ENCODE peak calls at places on chromosomes 2 and 18, in eight cellular contexts. P is iPS DF 6.9; B is cardiac muscle cell; I is sigmoid colon; L is endothelial cell of umbilical vein; M is body of pancreas; S is psoas muscle; C is CD4-positive, alpha-beta memory T cell. Z is an unnamed sample.

GRCh38 chr2:233464531-233465240 is 101.9 kb downstream of the USP40 start:
- DNase-seq in P (no peak), B (no peak), I (peak; percentile 55), L (no peak), M (no peak), S (peak; percentile 48), C (no peak), Z (no peak)

GRCh38 chr2:42964444-42965081 is 172.2 kb upstream of the HAAO start:
- DNase-seq in P (no peak), B (peak; percentile 16), I (peak; percentile 84), L (no peak), M (peak; percentile 56), S (peak; percentile 94), C (no peak), Z (no peak)

GRCh38 chr2:1750270-1750934 is 6.1 kb upstream of the PXDN start:
- DNase-seq in P (no peak), B (no peak), I (no peak), L (no peak), M (no peak), S (no peak), C (no peak), Z (no peak)

GRCh38 chr2:118105497-118105896 is 17.2 kb downstream of the INSIG2 start:
- DNase-seq in P (no peak), B (no peak), I (no peak), L (no peak), M (no peak), S (no peak), C (no peak), Z (no peak)

GRCh38 chr18:75052475-75052874 is 156.5 kb downstream of the PTGR3 start:
- DNase-seq in P (no peak), B (peak; percentile 91), I (no peak), L (no peak), M (no peak), S (no peak), C (no peak), Z (no peak)

GRCh38 chr2:194491409-194492115 is 1165.5 kb upstream of the SLC39A10 start:
- DNase-seq in P (no peak), B (no peak), I (no peak), L (no peak), M (no peak), S (no peak), C (no peak), Z (no peak)

GRCh38 chr2:150598383-150598782 is 110.9 kb upstream of the RND3 start:
- DNase-seq in P (no peak), B (no peak), I (no peak), L (no peak), M (peak; percentile 14), S (no peak), C (no peak), Z (no peak)

GRCh38 chr18:832085-832681 is 20.1 kb upstream of the YES1 start:
- DNase-seq in P (no peak), B (peak; percentile 49), I (no peak), L (no peak), M (peak; percentile 28), S (no peak), C (no peak), Z (peak; percentile 20)

GRCh38 chr2:62663443-62663842 is 42.1 kb upstream of the EHBP1 start:
- DNase-seq in P (no peak), B (no peak), I (no peak), L (peak; percentile 14), M (no peak), S (no peak), C (no peak), Z (no peak)

GRCh38 chr2:62662548-62662947 is 43.0 kb upstream of the EHBP1 start:
- DNase-seq in P (no peak), B (no peak), I (no peak), L (peak; percentile 65), M (no peak), S (no peak), C (no peak), Z (no peak)

GRCh38 chr2:62665446-62665845 is 40.1 kb upstream of the EHBP1 start:
- DNase-seq in P (no peak), B (no peak), I (no peak), L (no peak), M (no peak), S (no peak), C (no peak), Z (no peak)

GRCh38 chr2:62662131-62662530 is 43.4 kb upstream of the EHBP1 start:
- DNase-seq in P (no peak), B (no peak), I (no peak), L (no peak), M (no peak), S (no peak), C (no peak), Z (no peak)

DNA sequence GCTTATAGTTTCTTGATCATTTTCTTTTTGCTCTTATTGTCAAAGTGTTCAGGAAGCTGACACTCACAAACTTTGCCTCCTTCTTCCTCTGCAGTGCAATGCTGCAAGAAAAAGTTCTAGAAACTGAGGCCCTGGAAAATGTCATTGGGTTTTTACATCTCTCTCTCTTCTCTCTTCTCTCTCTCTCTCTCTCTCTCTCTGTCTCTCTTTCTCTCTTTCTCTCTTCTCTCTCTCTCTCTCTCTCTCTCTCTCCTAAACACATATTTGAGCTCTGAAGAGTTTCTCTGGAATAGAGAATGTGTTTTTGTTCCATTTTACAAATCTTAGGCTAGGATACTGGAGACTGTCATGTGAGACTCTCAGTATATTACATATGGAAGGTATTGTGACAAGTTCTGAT is 41.6 kb upstream of the EHBP1 start:
- DNase-seq in P (no peak), B (no peak), I (no peak), L (no peak), M (no peak), S (no peak), C (no peak), Z (no peak)
- H3K27ac ChIP-seq in P (no peak overlapping the region), B (peak overlapping the region; percentile 71), I (peak overlapping the region; percentile 83), L (no peak overlapping the region), M (no peak overlapping the region), S (no peak overlapping the region), C (no peak overlapping the region), Z (no peak overlapping the region)

DNA sequence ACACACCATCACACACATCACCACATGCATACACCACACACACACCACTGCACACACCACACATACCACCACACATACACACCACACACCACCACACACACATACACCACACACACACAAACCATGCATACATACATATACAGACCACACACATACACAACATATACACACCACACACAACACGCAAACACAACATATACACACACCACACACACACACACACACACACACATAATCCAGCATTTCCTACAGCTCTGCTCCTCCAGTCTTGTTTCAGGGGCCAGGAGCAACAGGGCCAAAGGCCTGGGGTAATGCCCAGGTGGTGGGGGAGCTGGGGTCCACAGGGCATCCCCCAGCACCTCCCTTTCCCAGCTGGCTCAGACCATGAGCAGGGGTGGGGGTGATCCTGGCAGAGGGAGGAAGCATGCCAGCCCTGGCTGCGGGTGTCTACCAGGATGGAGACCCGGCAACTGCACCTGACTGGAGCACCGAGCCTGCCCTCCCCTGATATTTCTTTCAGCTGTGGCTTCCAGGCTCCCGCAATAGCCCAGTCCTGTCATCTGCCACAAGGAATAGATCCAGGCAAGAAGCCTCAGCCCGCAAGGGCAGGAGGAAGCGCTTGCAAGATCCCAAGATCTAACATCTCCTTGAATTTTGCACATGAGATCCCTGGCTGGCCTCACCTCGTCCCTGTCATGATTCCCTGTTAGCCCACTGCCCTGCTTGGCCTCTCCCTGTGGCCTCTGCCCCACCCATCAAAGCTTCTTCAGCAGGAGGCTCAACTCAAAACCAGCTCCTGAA is 196.9 kb downstream of the TNS1 start:
- DNase-seq in P (no peak), B (no peak), I (peak; percentile 25), L (no peak), M (peak; percentile 8), S (peak; percentile 72), C (no peak), Z (no peak)
- H3K27ac ChIP-seq in P (no peak overlapping the region), B (no peak overlapping the region), I (peak overlapping the region; percentile 75), L (no peak overlapping the region), M (no peak overlapping the region), S (no peak overlapping the region), C (no peak overlapping the region), Z (no peak overlapping the region)

GRCh38 chr2:164302786-164303185 is 318.5 kb downstream of the GRB14 start:
- DNase-seq in P (no peak), B (no peak), I (no peak), L (no peak), M (no peak), S (no peak), C (no peak), Z (no peak)
- H3K27ac ChIP-seq in P (no peak overlapping the region), B (no peak overlapping the region), I (no peak overlapping the region), L (no peak overlapping the region), M (no peak overlapping the region), S (no peak overlapping the region), C (no peak overlapping the region), Z (no peak overlapping the region)

DNA sequence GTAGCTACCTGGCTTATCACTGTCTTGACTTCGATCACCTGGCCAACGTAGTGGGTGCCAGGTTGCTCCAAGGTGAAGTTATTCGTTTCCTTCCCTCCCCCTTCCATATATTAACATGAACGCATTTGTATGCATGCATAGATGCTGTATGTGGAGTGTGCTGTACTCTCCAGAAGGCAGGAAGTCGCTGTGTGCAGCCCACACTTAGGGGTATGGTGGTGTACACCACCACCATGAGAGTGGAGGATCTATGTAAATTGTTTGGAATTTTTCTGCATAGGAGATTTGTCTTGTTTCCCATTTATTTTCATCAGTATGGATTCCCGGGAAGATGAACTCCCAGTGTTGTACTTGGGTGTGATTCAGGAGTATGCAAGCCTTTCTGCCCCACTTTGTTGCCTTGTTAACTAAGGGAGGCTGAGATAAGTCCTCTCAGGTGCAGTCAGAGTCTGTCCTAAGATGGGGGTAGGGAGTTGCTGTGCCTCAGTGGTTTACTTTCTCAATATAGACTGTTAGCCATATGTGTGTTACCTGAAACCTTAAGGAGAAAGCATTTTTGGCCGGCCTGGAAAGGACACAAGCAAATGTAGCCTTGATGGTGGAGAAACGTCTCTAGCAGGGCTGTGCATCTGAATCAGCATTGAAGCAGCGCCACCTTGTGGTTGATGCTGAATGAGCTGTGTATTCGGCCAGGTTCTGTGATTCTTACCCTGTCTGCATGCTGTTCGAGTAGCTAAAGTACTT is 149.8 kb downstream of the TANC1 start:
- DNase-seq in P (peak; percentile 84), B (peak; percentile 92), I (peak; percentile 90), L (peak; percentile 88), M (peak; percentile 81), S (peak; percentile 86), C (peak; percentile 63), Z (peak; percentile 74)
- H3K27ac ChIP-seq in P (no peak overlapping the region), B (peak overlapping the region; percentile 83), I (peak overlapping the region; percentile 51), L (peak overlapping the region; percentile 21), M (no peak overlapping the region), S (no peak overlapping the region), C (no peak overlapping the region), Z (no peak overlapping the region)

Z was measured in CD8-positive, alpha-beta T cell.